ENCODE peak calls at places on chromosomes 2 and 18, in six cellular contexts. S, V, A, B, U and P are unnamed samples.

GRCh38 chr2:20538308-20539132 is 91.6 kb downstream of the RHOB start:
- DNase-seq in U (peak), A (no peak), V (no peak), S (no peak), B (no peak), P (no peak)

GRCh38 chr2:143026411-143027054 is 102.7 kb upstream of the ARHGAP15 start:
- DNase-seq in U (no peak), B (no peak), V (no peak), A (no peak), S (no peak), P (no peak)

GRCh38 chr2:7915302-7916200 is 766.3 kb upstream of the ID2 start:
- DNase-seq in V (peak), A (no peak), S (no peak), U (no peak), B (no peak), P (no peak)

GRCh38 chr2:8547284-8548064 is 134.4 kb upstream of the ID2 start:
- DNase-seq in A (no peak), V (no peak), U (no peak), B (no peak), S (no peak), P (no peak)

GRCh38 chr18:50715919-50716318 is 103.9 kb downstream of the MRO start:
- DNase-seq in B (no peak), U (no peak), V (no peak), S (no peak), A (no peak), P (no peak)

GRCh38 chr2:223093436-223093839 is 41.4 kb downstream of the KCNE4 start:
- DNase-seq in S (no peak), B (no peak), U (no peak), A (no peak), V (peak), P (no peak)

GRCh38 chr18:49565656-49566055 is 3.8 kb downstream of the LIPG start:
- DNase-seq in V (peak), B (no peak), A (no peak), U (no peak), S (no peak), P (no peak)

GRCh38 chr2:120312861-120313694 is 32.9 kb upstream of the INHBB start:
- DNase-seq in S (peak), A (peak), V (peak), B (peak), U (peak), P (peak)

GRCh38 chr2:172456002-172456401 is 28.6 kb downstream of the ITGA6 start:
- DNase-seq in S (no peak), A (no peak), B (no peak), V (no peak), U (no peak), P (no peak)

GRCh38 chr2:30880516-30880915 is 73.3 kb upstream of the CAPN13 start:
- DNase-seq in V (no peak), S (no peak), B (no peak), A (no peak), U (no peak), P (no peak)

GRCh38 chr18:10374615-10375295 is 79.7 kb upstream of the APCDD1 start:
- DNase-seq in V (no peak), U (no peak), A (no peak), B (no peak), S (no peak), P (no peak)
- TF ChIP-seq BHLHE40 in V (no peak), U (no peak), A (no peak), B (no peak), S (no peak), P (no peak)

DNA sequence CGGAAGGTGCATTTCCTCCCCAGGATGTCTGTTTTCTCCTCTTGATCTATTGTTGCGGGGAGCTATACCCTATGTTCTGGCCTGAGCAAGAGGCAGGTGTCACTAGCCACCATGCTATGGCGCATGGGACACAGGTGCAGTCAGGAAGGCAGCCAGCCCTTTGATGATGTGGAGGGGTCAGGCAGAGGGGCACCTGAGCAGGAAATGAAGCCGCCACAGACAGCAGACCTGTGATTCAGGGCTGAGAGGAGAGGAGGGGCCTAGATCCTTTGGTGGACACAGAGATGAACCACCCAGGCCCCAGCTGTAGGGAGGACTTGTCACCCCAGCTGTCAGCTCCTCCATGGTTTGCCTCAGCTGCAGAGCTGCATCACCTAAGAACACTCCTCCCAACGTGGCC is 11.7 kb downstream of the ASB18 start:
- DNase-seq in V (no peak), U (no peak), B (no peak), A (no peak), S (no peak), P (no peak)
- TF ChIP-seq BHLHE40 in V (no peak), U (no peak), B (no peak), A (no peak), S (no peak), P (no peak)

DNA sequence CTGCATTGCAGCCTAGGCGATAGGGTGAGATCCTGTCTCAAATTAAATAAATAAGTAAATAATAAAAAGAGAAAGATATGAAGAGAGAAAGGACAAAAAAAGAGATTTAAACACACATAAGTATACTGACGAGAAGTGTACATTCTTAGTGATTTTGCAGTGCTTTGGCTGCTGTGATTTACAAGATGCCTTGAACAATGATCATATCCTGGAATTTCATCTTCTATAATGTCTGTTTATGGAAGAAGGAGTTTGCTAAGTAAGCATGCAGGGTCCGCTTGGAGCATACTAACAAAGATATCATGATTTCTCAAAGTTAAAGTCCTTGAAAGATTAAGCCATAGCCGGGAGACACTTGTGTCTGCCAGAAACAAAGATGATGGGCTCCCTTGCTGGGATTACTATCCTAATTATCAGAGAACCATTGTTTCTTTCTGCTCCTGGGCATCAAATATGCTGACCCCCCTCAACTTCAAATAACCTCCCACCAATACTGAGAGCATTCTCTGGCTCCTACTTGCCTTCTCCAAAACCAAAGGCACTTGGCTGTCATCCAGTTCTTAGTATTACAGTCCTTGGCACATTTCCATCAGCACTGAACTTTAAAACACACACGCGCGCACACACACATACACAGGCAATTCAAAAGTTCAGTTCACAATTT is 47.5 kb upstream of the STAM2 start:
- DNase-seq in U (peak), B (no peak), S (no peak), V (peak), A (no peak), P (peak)
- TF ChIP-seq BHLHE40 in U (no peak), B (no peak), S (no peak), V (no peak), A (no peak), P (no peak)

GRCh38 chr2:109000654-109001600 is 11.9 kb upstream of the EDAR start:
- DNase-seq in S (no peak), A (no peak), B (no peak), U (no peak), V (no peak), P (no peak)
- TF ChIP-seq BHLHE40 in S (no peak), A (no peak), B (peak), U (peak), V (no peak), P (no peak)

DNA sequence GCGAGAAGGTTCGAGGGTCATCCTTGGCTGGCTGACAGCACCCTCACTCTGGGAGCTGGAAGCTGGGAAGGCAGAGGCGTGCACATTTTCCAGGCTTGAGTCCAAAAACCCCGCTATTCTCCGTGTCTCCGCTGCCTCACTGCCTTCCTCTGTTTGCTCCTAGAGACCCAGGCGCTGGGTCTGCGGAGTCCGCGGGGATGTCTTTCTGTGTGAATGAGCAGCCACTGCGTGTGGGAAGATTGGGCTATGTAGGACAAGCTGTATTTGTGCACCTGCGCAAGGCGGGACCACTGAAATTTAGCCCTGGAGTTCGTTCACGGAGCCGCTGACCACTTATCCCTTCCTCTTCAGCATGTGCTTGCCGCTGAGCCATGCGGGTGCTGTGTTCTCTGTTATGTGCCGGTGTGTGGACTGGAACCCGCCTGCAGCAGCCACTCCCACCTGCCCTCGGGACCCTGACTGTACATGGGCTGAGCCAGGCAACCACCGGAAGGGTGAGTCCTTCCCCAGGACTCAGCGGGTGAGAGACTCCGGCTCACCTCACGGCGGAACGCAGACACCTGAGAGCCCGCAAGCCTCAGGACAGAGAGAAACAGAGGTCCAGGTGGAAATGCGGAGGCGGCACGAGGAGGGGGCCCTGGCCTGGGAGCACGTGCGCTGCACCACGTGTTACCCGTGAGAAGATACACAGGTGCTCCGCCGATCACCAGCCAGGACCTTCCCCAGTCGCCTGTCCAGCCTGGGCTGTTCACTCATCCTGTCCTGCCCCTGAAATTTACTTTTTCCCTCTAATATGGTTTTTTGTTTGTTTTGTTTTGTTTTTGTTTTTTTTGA is 44.0 kb downstream of the TWIST2 start:
- DNase-seq in V (no peak), A (no peak), S (no peak), B (no peak), U (no peak), P (no peak)
- TF ChIP-seq BHLHE40 in V (no peak), A (no peak), S (no peak), B (no peak), U (no peak), P (no peak)

DNA sequence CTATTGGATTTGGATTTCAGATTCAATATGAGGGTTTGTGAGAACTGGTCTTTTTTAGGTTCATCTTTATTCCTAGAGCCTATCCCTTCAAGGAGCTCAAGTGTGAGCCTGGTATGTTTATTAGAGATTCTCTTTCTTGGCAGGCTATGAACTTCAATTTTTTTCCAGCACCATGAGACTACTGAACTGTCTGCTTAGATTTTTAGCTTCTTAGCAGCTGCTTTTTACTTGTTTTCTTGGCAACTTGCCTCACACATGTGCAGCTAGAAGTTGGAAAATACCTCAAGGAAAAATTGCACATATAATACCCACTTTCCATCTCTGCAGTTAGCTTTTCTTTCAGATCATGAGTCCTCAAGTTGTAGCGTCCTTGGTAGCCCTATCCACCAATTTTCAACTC is 302.0 kb downstream of the HRH4 start:
- DNase-seq in S (no peak), V (peak), U (no peak), B (no peak), A (no peak), P (no peak)
- TF ChIP-seq BHLHE40 in S (no peak), V (no peak), U (no peak), B (no peak), A (no peak), P (no peak)

DNA sequence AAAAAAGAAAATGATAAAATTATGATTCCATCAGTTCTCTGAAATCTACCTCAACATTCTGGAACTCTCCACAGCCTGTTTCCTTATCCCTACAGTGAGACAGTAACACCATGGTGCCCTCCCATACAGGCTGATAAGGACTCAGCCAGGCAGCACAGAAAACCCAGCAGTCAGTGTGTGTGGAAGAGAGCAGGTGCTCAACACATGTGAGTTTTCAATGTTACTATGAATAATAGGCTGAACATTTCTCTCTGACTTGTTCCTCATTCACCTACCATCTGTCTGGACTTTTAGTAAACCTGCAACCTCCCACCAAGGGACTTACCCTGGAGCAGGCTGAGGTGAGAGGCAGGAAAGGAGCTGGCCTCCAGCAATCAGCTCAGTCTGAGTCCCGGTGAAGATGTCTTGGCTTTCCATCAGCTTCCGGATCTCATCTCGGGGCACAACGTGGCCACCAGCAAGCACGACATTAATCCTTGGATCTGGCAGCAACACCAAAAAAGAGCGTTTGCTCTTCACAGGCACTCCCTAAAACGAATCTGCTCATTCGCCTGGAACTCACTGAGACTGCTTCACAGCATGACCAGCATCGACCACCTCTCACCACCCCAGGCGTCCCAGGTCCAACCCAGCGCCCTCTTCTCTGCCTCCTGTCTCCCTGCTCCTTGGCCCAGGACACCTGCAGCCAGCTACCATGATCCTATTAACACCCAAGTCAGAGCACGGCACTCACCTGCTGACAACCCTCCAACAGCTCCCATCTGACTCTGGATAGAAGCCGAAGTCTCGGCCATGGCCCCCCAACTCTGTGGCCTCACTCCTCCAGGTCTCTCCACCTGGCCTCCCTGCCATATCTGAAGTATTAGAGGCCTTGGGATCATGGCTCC is 16.5 kb downstream of the PASK start:
- DNase-seq in V (no peak), B (no peak), U (no peak), S (no peak), A (no peak), P (no peak)
- TF ChIP-seq BHLHE40 in V (no peak), B (no peak), U (no peak), S (no peak), A (no peak), P (no peak)

GRCh38 chr2:165674780-165675179 is 119.3 kb downstream of the GALNT3 start:
- DNase-seq in A (peak), B (no peak), U (no peak), V (no peak), S (no peak), P (no peak)

GRCh38 chr2:165678882-165679281 is 115.2 kb downstream of the GALNT3 start:
- DNase-seq in U (no peak), A (no peak), S (no peak), B (no peak), V (no peak), P (no peak)

DNA sequence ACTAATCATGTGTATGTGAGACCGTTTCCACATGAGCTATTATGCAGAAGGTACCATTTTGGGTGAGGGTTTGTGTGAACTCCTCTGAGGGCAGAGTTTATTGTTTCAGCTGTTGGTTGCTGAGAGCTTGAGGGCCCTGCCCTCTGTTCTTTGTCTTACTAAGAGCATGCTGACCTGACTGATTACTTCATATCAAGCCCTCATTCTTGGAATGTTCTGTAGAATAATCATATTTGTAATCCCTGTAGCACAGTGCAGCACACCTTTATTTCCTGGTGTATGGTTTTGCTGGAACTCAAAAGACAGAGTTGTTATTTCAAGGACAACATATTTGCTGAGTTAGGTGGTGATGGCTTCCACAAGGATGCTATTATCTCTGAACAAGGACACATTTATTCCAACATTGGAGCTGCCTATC is 118.5 kb downstream of the GALNT3 start:
- DNase-seq in U (no peak), A (peak), V (no peak), B (no peak), S (no peak), P (no peak)
- TF ChIP-seq BHLHE40 in U (no peak), A (no peak), V (no peak), B (no peak), S (no peak), P (no peak)